ENCODE peak calls at places on chromosomes 16 and 17, in nine cellular contexts. L is psoas muscle, W is cardiac muscle cell, K is epithelial cell of esophagus, X is mammary epithelial cell, D is AG10803, P is stomach, J is ascending aorta, G is heart left ventricle. O is an unnamed sample.

GRCh38 chr16:22648141-22648540 is 137.4 kb downstream of the NPIPB5 start:
- DNase-seq in G (no peak), X (no peak), W (no peak), J (no peak), D (no peak), P (no peak), K (no peak), L (no peak), O (no peak)

GRCh38 chr16:24685539-24686432 is 43.7 kb upstream of the TNRC6A start:
- DNase-seq in J (peak; percentile 34), X (peak; percentile 63), W (peak; percentile 93), K (peak; percentile 50), L (peak; percentile 72), G (peak; percentile 78), D (peak; percentile 83), P (peak; percentile 33), O (peak; percentile 79)

GRCh38 chr17:55898195-55898594 is 147.3 kb downstream of the PCTP start:
- DNase-seq in G (no peak), K (no peak), X (no peak), D (no peak), J (no peak), L (no peak), W (no peak), P (no peak), O (no peak)

GRCh38 chr17:2680961-2681360 is 30.6 kb downstream of the CLUH start:
- DNase-seq in J (no peak), K (no peak), W (no peak), G (no peak), L (no peak), X (no peak), P (no peak), D (no peak), O (no peak)

GRCh38 chr17:72591500-72592241 is 470.9 kb downstream of the SOX9 start:
- DNase-seq in P (no peak), K (peak; percentile 37), J (no peak), X (peak; percentile 43), W (peak; percentile 31), G (no peak), L (no peak), D (no peak), O (peak; percentile 29)

GRCh38 chr17:50219345-50219744 is 17.9 kb upstream of the COL1A1 start:
- DNase-seq in J (no peak), L (no peak), K (peak; percentile 79), W (peak; percentile 82), D (peak; percentile 90), G (no peak), P (no peak), X (peak; percentile 86), O (peak; percentile 88)

GRCh38 chr17:42744283-42744805 is 496 bp downstream of the EZH1 start:
- DNase-seq in J (peak; percentile 41), D (peak; percentile 56), P (peak; percentile 76), W (peak; percentile 42), X (peak; percentile 76), K (peak; percentile 66), G (peak; percentile 85), L (peak; percentile 91), O (peak; percentile 38)

GRCh38 chr17:75832652-75833400 is 11.4 kb downstream of the UNC13D start:
- DNase-seq in P (no peak), X (no peak), G (no peak), L (no peak), W (no peak), J (no peak), K (no peak), D (no peak), O (no peak)

GRCh38 chr17:34076743-34077631 is 178.1 kb upstream of the CCL2 start:
- DNase-seq in X (no peak), P (no peak), J (no peak), W (no peak), G (no peak), K (no peak), L (no peak), D (no peak), O (no peak)

GRCh38 chr17:34082404-34082803 is 172.7 kb upstream of the CCL2 start:
- DNase-seq in D (no peak), X (no peak), W (no peak), K (no peak), J (no peak), P (no peak), L (no peak), G (no peak), O (no peak)

DNA sequence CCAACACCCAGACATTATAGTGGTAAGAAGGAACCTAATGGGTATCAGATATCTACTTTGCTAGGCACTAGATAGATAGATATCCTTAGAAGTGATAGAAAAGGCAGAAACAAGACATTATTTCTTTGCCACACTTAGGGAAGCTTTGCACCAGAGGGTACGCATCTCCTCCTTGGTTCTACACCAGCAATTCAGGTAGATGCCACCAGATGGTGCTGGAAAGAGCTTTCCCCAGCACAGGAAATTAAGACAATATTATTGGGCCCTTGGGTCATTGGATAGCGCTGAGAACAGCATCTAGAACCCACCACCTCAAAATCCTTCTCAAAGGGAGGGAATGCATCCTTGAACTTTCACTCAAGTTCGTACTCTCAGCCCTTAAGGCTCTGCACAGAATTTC is 173.8 kb upstream of the CCL2 start:
- DNase-seq in P (no peak), D (no peak), J (no peak), G (no peak), L (no peak), K (no peak), W (peak; percentile 16), X (no peak), O (no peak)
- TF ChIP-seq CTCF in P (no peak), D (peak; percentile 41), J (no peak), G (peak; percentile 31), L (no peak), K (no peak), W (peak; percentile 32), X (peak; percentile 6), O (peak; percentile 24)

DNA sequence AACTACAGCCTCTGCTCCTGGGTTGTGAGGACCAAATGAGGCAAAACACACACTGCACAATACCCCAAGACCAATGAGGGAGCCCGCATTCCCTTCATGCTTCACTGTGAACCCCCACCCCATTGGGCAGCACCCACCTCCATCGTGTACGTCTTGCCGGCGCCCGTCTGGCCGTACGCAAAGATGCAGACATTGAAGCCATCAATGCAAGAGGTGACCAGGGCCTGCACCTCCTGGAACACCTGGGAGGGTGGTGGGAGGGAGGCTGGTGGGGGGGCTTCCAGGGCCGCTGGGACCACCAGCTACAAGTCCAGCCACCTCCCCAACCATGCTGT is 28.4 kb downstream of the KATNB1 start:
- DNase-seq in K (no peak), L (no peak), J (no peak), P (no peak), G (peak; percentile 10), X (no peak), D (no peak), W (no peak), O (no peak)
- H3K4me3 ChIP-seq in K (no peak overlapping the region), L (no peak overlapping the region), J (no peak overlapping the region), P (no peak overlapping the region), G (no peak overlapping the region), X (no peak overlapping the region), D (no peak overlapping the region), W (no peak overlapping the region), O (no peak overlapping the region)

DNA sequence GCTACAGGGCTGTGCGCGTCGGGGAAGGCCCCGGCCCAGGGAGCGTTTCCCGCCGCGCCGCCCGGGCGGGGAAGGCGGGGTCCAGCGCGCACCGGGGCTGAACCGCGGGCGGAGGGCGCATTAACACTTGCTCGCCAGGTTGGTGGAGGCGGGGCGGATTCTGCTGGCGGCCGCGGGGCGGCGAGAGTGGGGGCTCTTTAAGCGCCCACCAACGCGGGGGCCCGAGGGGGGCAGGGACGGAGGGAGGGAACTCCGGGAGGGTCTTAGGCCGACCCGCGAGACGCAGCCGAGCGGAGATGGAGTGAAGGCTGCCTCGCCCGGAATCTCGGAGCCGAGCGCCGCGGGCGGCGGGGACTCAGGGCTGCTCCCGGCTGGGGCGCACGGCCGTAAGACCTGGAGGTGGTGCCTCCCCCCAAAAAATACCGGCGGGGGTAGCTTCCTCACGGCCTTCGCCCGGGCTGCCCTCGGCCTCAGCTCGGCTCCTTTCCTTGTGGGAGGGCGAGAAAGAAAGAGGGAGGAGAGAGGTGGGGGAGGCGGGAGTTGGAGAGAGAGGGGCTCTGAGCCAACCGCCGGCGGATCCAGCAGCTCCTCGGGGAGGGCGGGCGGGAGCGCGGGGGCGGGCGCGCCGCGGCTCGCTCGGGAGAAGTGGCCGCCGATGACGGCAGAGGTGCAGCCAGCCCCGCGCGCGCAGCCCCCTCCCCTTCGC is 415 bp upstream of the FOXF1 start:
- DNase-seq in G (peak; percentile 44), P (peak; percentile 46), W (peak; percentile 76), L (peak; percentile 51), K (no peak), D (peak; percentile 72), J (no peak), X (peak; percentile 23), O (peak; percentile 80)
- TF ChIP-seq CTCF in G (no peak), P (no peak), W (no peak), L (no peak), K (no peak), D (no peak), J (no peak), X (no peak), O (peak; percentile 0)

GRCh38 chr17:15503731-15504130 is 36.3 kb upstream of the CDRT4 start:
- DNase-seq in L (no peak), G (no peak), J (no peak), D (no peak), X (no peak), W (no peak), P (no peak), K (no peak), O (no peak)

GRCh38 chr17:15501282-15501681 is 33.9 kb upstream of the CDRT4 start:
- DNase-seq in K (no peak), X (no peak), P (no peak), W (no peak), L (no peak), G (no peak), D (no peak), J (no peak), O (no peak)

GRCh38 chr17:15501788-15502187 is 34.4 kb upstream of the CDRT4 start:
- DNase-seq in D (no peak), L (no peak), P (no peak), J (no peak), X (no peak), W (no peak), G (no peak), K (no peak), O (no peak)

GRCh38 chr17:15498107-15498506 is 30.7 kb upstream of the CDRT4 start:
- DNase-seq in K (no peak), W (peak; percentile 36), P (no peak), X (no peak), L (no peak), G (no peak), D (no peak), J (no peak), O (peak; percentile 16)

DNA sequence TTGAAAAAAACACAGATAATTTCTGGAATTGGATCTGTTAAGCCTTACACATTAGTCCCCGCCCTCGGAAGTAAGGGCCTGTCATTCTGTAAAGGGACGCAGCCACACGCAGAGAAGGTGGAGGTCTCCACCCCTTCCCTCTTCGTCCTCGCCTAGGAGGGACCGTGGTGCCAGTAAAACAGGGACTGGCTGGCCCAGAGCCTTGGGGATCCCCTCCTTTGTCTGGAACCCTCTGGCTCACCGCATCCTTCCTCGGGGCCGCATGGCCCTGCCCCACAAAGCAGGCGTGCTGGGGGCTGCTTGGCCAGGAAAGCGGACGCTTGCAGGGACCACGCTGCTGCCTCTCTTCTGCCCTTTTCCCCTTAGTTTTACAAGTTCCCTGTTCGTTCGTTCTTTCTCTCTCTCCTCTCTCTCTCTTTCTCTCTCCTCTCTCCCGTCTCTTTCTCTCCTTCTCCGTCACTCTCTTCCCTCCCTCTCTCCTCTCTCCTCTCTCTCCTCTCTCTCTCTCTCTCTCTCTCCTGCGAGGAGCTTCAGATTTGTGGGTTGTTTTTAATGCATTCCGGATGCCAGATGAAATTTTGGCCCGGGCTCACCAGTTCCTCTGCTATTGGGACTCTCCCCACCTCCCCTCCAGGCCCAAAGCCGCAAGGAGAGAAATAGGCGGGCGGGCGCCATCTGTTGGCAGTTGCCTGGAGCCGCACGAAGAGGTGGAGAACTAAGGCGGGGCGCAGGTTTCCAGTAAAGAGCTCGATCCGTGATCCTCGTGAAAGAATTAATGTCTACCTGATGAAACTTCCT is 35.1 kb upstream of the CDRT4 start:
- DNase-seq in G (peak; percentile 94), J (no peak), K (peak; percentile 64), X (peak; percentile 66), L (peak; percentile 96), P (peak; percentile 80), W (peak; percentile 95), D (peak; percentile 98), O (peak; percentile 98)
- H3K4me3 ChIP-seq in G (peak overlapping the region; percentile 49), J (peak overlapping the region; percentile 29), K (no peak overlapping the region), X (no peak overlapping the region), L (peak overlapping the region; percentile 42), P (peak overlapping the region; percentile 30), W (no peak overlapping the region), D (peak overlapping the region; percentile 51), O (peak overlapping the region; percentile 54)

O was measured in fibroblast of the aortic adventitia.